ENCODE peak calls at places on chromosomes 4 and X, in five cellular contexts. O is DMS53; L is activated CD4-positive, alpha-beta T cell treated with anti-CD3 and anti-CD28 coated beads, Interleukin-2, amount 50 U/mL, for 24 hours; I is astrocyte of the spinal cord; Z is stimulated activated CD4-positive, alpha-beta T cell treated with anti-CD3 and anti-CD28 coated beads, TNF-alpha, amount 100 ng/mL, for 1 hour. D is an unnamed sample.

GRCh38 chrX:25004040-25004439 is 11.7 kb downstream of the ARX start:
- DNase-seq in L (no peak), Z (no peak), O (peak; percentile 29), I (no peak), D (no peak)

GRCh38 chr4:140239311-140239710 is 85.3 kb upstream of the MAML3 start:
- DNase-seq in L (no peak), O (peak; percentile 85), I (no peak), Z (no peak), D (no peak)

GRCh38 chr4:107579099-107579498 is 140.9 kb downstream of the PAPSS1 start:
- DNase-seq in I (no peak), Z (no peak), L (no peak), O (no peak), D (no peak)

GRCh38 chrX:48488034-48488433 is 12.0 kb downstream of the FTSJ1 start:
- DNase-seq in L (no peak), Z (no peak), O (no peak), I (no peak), D (peak; percentile 20)

GRCh38 chr4:60657041-60657440 is 543.1 kb upstream of the ADGRL3 start:
- DNase-seq in I (no peak), Z (no peak), O (no peak), L (no peak), D (no peak)

GRCh38 chrX:133468081-133468480 is 52.8 kb upstream of the GPC4 start:
- DNase-seq in L (no peak), O (peak; percentile 28), I (no peak), Z (no peak), D (peak; percentile 63)

GRCh38 chrX:79570524-79571240 is 203.5 kb upstream of the ITM2A start:
- DNase-seq in O (no peak), Z (no peak), I (no peak), L (no peak), D (no peak)

GRCh38 chr4:5146248-5146647 is 95.0 kb downstream of the STK32B start:
- DNase-seq in L (no peak), O (no peak), Z (no peak), I (no peak), D (no peak)

GRCh38 chrX:102727761-102728160 is 7.2 kb downstream of the GPRASP3 start:
- DNase-seq in I (no peak), Z (no peak), O (no peak), L (no peak), D (no peak)

GRCh38 chr4:22385615-22386014 is 130.3 kb downstream of the ADGRA3 start:
- DNase-seq in L (no peak), Z (no peak), O (no peak), I (peak; percentile 58), D (no peak)

GRCh38 chr4:173859091-173859713 is 329.2 kb upstream of the HAND2 start:
- DNase-seq in L (no peak), Z (no peak), O (no peak), I (no peak), D (no peak)

GRCh38 chr4:132101526-132101925 is 1047.6 kb upstream of the PCDH10 start:
- DNase-seq in O (no peak), L (no peak), Z (no peak), I (peak; percentile 46), D (no peak)